ENCODE peak calls at places on chromosomes 12 and 14, in six cellular contexts. G is HS-5, F is RWPE1, S is GM04504, B is NCI-H2171 treated with DMSO at 0.1 percent for 48 hours, M is memory B cell. Y is an unnamed sample.
A peak's percentile ranks its signal among the peaks of the same experiment; 100 is the strongest.

GRCh38 chr12:13024151-13024946 is 19.8 kb upstream of the FAM234B start:
- DNase-seq in F (no peak), B (peak; percentile 39), G (peak; percentile 41), M (no peak), S (no peak), Y (no peak)

GRCh38 chr12:110421701-110422100 is 18.2 kb upstream of the ANAPC7 start:
- DNase-seq in B (no peak), G (no peak), F (no peak), M (no peak), S (no peak), Y (no peak)

GRCh38 chr12:63862187-63863107 is 17.9 kb downstream of the SRGAP1 start:
- DNase-seq in B (no peak), F (no peak), G (no peak), S (no peak), M (no peak), Y (no peak)

GRCh38 chr12:53499261-53500118 is at the start of gene MAP3K12:
- DNase-seq in B (peak; percentile 72), F (peak; percentile 55), M (no peak), S (no peak), G (no peak), Y (peak; percentile 34)

GRCh38 chr14:104107611-104108569 is 22.4 kb downstream of the ASPG start:
- DNase-seq in M (no peak), G (no peak), S (no peak), B (no peak), F (peak; percentile 45), Y (no peak)

GRCh38 chr12:131847456-131847855 is 19.3 kb downstream of the MMP17 start:
- DNase-seq in G (no peak), S (no peak), M (no peak), B (no peak), F (no peak), Y (no peak)

GRCh38 chr14:52700701-52701172 is 5.4 kb upstream of the ERO1A start:
- DNase-seq in G (no peak), B (no peak), S (no peak), M (no peak), F (peak; percentile 71), Y (no peak)

GRCh38 chr14:71248204-71248603 is 340.9 kb downstream of the PCNX1 start:
- DNase-seq in S (no peak), B (no peak), M (no peak), F (no peak), G (no peak), Y (peak; percentile 49)

GRCh38 chr14:65471038-65471878 is 58.7 kb downstream of the FUT8 start:
- DNase-seq in G (no peak), F (no peak), M (no peak), S (no peak), B (no peak), Y (no peak)

GRCh38 chr12:63849641-63850040 is 5.1 kb downstream of the SRGAP1 start:
- DNase-seq in G (no peak), S (no peak), F (no peak), M (no peak), B (no peak), Y (no peak)

GRCh38 chr14:51681411-51681810 is 29.7 kb downstream of the FRMD6 start:
- DNase-seq in S (no peak), F (no peak), B (no peak), M (no peak), G (no peak), Y (no peak)

GRCh38 chr12:64782181-64782580 is 23.0 kb upstream of the GNS start:
- DNase-seq in G (no peak), F (no peak), S (no peak), B (peak; percentile 86), M (no peak), Y (no peak)

GRCh38 chr12:4809013-4809448 is 88.8 kb downstream of the GALNT8 start:
- DNase-seq in G (no peak), B (no peak), S (no peak), F (no peak), M (no peak), Y (no peak)

GRCh38 chr14:75794615-75795038 is 133.6 kb downstream of the TTLL5 start:
- DNase-seq in S (peak; percentile 40), B (peak; percentile 26), G (no peak), F (no peak), M (no peak), Y (peak; percentile 48)